ENCODE peak calls at places on chromosomes 7 and 10, in eight cellular contexts. J is neural progenitor cell, S is tibial artery, V is right lobe of liver, L is H9, D is stomach, H is body of pancreas, O is A549. Y is an unnamed sample.

GRCh38 chr10:119409906-119410305 is 132.6 kb downstream of the RGS10 start:
- DNase-seq in J (no peak), S (no peak), V (peak; percentile 79), L (no peak), D (peak; percentile 58), H (no peak), O (no peak), Y (no peak)

GRCh38 chr7:84665339-84665738 is 470.8 kb upstream of the SEMA3A start:
- DNase-seq in J (peak; percentile 3), S (no peak), V (no peak), L (no peak), D (no peak), H (no peak), O (no peak), Y (no peak)

GRCh38 chr7:72069263-72069662 is 342.9 kb downstream of the CALN1 start:
- DNase-seq in J (no peak), S (no peak), V (no peak), L (no peak), D (no peak), H (no peak), O (no peak), Y (no peak)

GRCh38 chr7:24241216-24241615 is 42.8 kb upstream of the NPY start:
- DNase-seq in J (no peak), S (no peak), V (no peak), L (no peak), D (no peak), H (no peak), O (no peak), Y (no peak)

GRCh38 chr7:112086496-112087254 is 119.5 kb downstream of the DOCK4 start:
- DNase-seq in J (no peak), S (no peak), V (peak; percentile 49), L (no peak), D (no peak), H (no peak), O (no peak), Y (no peak)

GRCh38 chr7:31100445-31100844 is 48.3 kb downstream of the ADCYAP1R1 start:
- DNase-seq in J (no peak), S (no peak), V (no peak), L (peak; percentile 5), D (no peak), H (no peak), O (no peak), Y (peak; percentile 13)

GRCh38 chr7:39304683-39305405 is 261.4 kb upstream of the YAE1 start:
- DNase-seq in J (no peak), S (no peak), V (no peak), L (no peak), D (no peak), H (no peak), O (no peak), Y (no peak)

GRCh38 chr10:100101526-100102076 is 19.9 kb upstream of the CPN1 start:
- DNase-seq in J (no peak), S (no peak), V (peak; percentile 77), L (no peak), D (no peak), H (no peak), O (no peak), Y (no peak)

DNA sequence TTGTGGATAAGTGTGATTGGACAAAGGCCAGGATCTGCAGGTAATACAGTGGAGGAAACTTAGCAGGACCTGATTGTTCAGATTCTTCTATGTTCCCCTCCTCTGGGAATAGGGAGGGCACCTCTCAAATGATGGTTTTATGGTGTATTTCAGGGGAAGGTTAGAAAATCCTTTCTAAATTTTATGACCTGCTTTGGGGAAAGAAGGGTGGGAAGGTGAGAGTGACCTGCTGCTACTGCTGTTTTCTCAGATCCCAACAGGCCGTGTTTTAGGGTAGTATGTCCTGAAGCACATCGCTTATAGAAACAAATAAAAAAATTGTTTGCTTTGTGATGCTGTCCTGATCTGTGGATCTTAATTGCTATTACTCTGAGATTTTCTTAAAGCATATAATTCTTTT is 404.1 kb upstream of the GALNT17 start:
- DNase-seq in J (no peak), S (no peak), V (no peak), L (no peak), D (no peak), H (no peak), O (no peak), Y (no peak)
- H3K4me1 ChIP-seq in J (peaks cover 57% of the 10 kb centered on the region), S (no peaks in the 10 kb centered on the region), V (peaks cover 12% of the 10 kb centered on the region), L (peaks cover 21% of the 10 kb centered on the region), D (peaks cover 12% of the 10 kb centered on the region), H (no peaks in the 10 kb centered on the region), O (no peaks in the 10 kb centered on the region), Y (no peaks in the 10 kb centered on the region)

GRCh38 chr10:96257944-96258343 is 13.4 kb downstream of the BLNK start:
- DNase-seq in J (no peak), S (peak; percentile 69), V (no peak), L (no peak), D (no peak), H (peak; percentile 61), O (no peak), Y (no peak)
- H3K4me1 ChIP-seq in J (peaks cover 14% of the 10 kb centered on the region), S (peaks cover 7% of the 10 kb centered on the region), V (peaks cover 37% of the 10 kb centered on the region), L (no peaks in the 10 kb centered on the region), D (peaks cover 9% of the 10 kb centered on the region), H (peaks cover 23% of the 10 kb centered on the region), O (no peaks in the 10 kb centered on the region), Y (peaks cover 13% of the 10 kb centered on the region)

GRCh38 chr10:46018453-46019169 is 11.8 kb downstream of the NCOA4 start:
- DNase-seq in J (no peak), S (no peak), V (no peak), L (no peak), D (no peak), H (no peak), O (no peak), Y (no peak)

GRCh38 chr10:46020871-46021553 is 9.4 kb downstream of the NCOA4 start:
- DNase-seq in J (no peak), S (no peak), V (no peak), L (no peak), D (no peak), H (no peak), O (no peak), Y (no peak)

GRCh38 chr10:46019170-46019528 is 11.3 kb downstream of the NCOA4 start:
- DNase-seq in J (no peak), S (no peak), V (no peak), L (no peak), D (no peak), H (peak; percentile 49), O (no peak), Y (peak; percentile 27)

GRCh38 chr10:46019541-46020343 is 10.7 kb downstream of the NCOA4 start:
- DNase-seq in J (peak; percentile 16), S (no peak), V (peak; percentile 30), L (no peak), D (no peak), H (no peak), O (no peak), Y (peak; percentile 36)

GRCh38 chr10:46020344-46020656 is 10.1 kb downstream of the NCOA4 start:
- DNase-seq in J (no peak), S (no peak), V (no peak), L (no peak), D (no peak), H (no peak), O (no peak), Y (peak; percentile 80)
- H3K4me1 ChIP-seq in J (no peaks in the 10 kb centered on the region), S (peaks cover 52% of the 10 kb centered on the region), V (peaks cover 79% of the 10 kb centered on the region), L (no peaks in the 10 kb centered on the region), D (peaks cover 63% of the 10 kb centered on the region), H (peaks cover 70% of the 10 kb centered on the region), O (peaks cover 60% of the 10 kb centered on the region), Y (peaks cover 68% of the 10 kb centered on the region)

DNA sequence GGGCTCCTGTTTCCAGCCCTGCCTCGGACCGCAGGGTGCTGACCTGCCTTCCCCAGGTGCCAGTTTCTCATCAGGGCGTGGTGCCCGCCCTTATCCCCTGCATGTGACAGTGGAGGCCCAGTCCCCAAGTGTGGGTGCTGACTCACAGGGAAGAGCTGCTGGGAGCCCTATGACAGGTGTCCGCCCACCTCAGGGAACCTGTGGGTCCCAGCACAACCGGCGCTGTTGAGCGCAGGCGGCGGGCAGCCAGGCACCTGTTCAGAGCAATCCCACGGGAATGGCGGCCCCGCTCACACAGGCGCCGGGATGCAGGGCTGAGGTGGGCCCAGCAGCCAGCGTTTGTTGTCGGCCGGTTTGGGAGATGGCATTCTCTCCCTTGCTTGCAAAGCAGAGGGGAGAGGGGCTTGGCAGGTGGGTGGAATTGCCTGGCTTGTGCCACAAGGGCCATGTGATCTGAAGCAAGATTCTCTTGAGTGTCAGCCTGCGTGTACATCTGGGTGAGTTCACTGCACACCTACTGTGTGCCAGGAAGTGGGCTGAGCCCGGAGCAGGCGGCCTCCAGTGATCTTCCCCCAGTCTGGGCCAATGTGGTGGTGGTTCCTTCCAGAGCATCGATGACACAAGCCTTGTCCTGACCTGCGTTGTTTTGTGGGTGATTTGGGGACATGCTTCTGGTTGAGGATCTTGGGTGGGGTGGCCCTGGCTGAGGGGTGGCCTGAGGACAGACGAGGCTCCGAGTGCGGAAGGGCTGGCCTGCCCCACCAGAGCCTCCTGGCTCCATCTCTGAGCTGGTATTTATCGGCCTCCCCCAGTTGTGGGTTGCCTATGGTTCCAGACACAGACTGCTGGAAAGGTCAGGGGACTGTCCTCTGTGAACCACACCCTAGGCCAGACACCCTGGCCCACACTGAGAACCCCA is 2.4 kb downstream of the PWWP2B start:
- DNase-seq in J (no peak), S (no peak), V (peak; percentile 28), L (no peak), D (peak; percentile 72), H (peak; percentile 95), O (no peak), Y (no peak)
- H3K4me1 ChIP-seq in J (peaks cover 14% of the 10 kb centered on the region), S (peaks cover 56% of the 10 kb centered on the region), V (peaks cover 7% of the 10 kb centered on the region), L (no peaks in the 10 kb centered on the region), D (peaks cover 80% of the 10 kb centered on the region), H (peaks cover 84% of the 10 kb centered on the region), O (peaks cover 27% of the 10 kb centered on the region), Y (peaks cover 14% of the 10 kb centered on the region)

GRCh38 chr7:35720849-35721248 is 25.9 kb upstream of the HERPUD2 start:
- DNase-seq in J (no peak), S (no peak), V (no peak), L (no peak), D (no peak), H (no peak), O (no peak), Y (no peak)
- H3K4me1 ChIP-seq in J (no peaks in the 10 kb centered on the region), S (peaks cover 17% of the 10 kb centered on the region), V (no peaks in the 10 kb centered on the region), L (no peaks in the 10 kb centered on the region), D (no peaks in the 10 kb centered on the region), H (peaks cover 18% of the 10 kb centered on the region), O (peaks cover 19% of the 10 kb centered on the region), Y (peaks cover 24% of the 10 kb centered on the region)

GRCh38 chr10:69849790-69850189 is 48.1 kb downstream of the COL13A1 start:
- DNase-seq in J (no peak), S (no peak), V (no peak), L (no peak), D (no peak), H (no peak), O (no peak), Y (no peak)
- H3K4me1 ChIP-seq in J (peaks cover 61% of the 10 kb centered on the region), S (peaks cover 12% of the 10 kb centered on the region), V (no peaks in the 10 kb centered on the region), L (peaks cover 32% of the 10 kb centered on the region), D (peaks cover 4% of the 10 kb centered on the region), H (peaks cover 2% of the 10 kb centered on the region), O (peaks cover 6% of the 10 kb centered on the region), Y (peaks cover 34% of the 10 kb centered on the region)

Y was measured in cardiac muscle cell.